ENCODE peak calls at places on chromosomes 13 and 19, in four cellular contexts. B is fibroblast of lung, S is cardiac muscle cell, Z is tibial nerve. R is an unnamed sample.

GRCh38 chr13:86846501-86846900 is 824.7 kb upstream of the SLITRK5 start:
- DNase-seq in B (peak), S (no peak), Z (no peak), R (no peak)

GRCh38 chr19:51333836-51334460 is 8.0 kb downstream of the VSIG10L start:
- DNase-seq in B (no peak), S (no peak), Z (no peak), R (no peak)

GRCh38 chr13:50033696-50034095 is 18.5 kb downstream of the KCNRG start:
- DNase-seq in B (peak), S (peak), Z (no peak), R (peak)

GRCh38 chr19:13579388-13580060 is 73.2 kb upstream of the CACNA1A start:
- DNase-seq in B (no peak), S (peak), Z (no peak), R (no peak)

GRCh38 chr19:13207237-13208130 is 57.3 kb downstream of the IER2 start:
- DNase-seq in B (no peak), S (peak), Z (no peak), R (no peak)

GRCh38 chr13:19845758-19846157 is 17.7 kb downstream of the ZMYM5 start:
- DNase-seq in B (peak), S (peak), Z (no peak), R (peak)

GRCh38 chr13:102856603-102857002 is 10.8 kb downstream of the ERCC5 start:
- DNase-seq in B (no peak), S (peak), Z (no peak), R (peak)

GRCh38 chr19:39347332-39348227 is 5.4 kb downstream of the SAMD4B start:
- DNase-seq in B (no peak), S (peak), Z (no peak), R (no peak)

GRCh38 chr13:73556902-73557301 is 498.1 kb downstream of the KLF5 start:
- DNase-seq in B (no peak), S (peak), Z (no peak), R (no peak)

GRCh38 chr19:46863818-46864629 is 3.2 kb downstream of the ARHGAP35 start:
- DNase-seq in B (peak), S (peak), Z (no peak), R (peak)

GRCh38 chr19:29843180-29844051 is 31.6 kb downstream of the CCNE1 start:
- DNase-seq in B (peak), S (peak), Z (peak), R (peak)

GRCh38 chr13:25501231-25501630 is 129.5 kb downstream of the ATP8A2 start:
- DNase-seq in B (no peak), S (no peak), Z (no peak), R (no peak)

DNA sequence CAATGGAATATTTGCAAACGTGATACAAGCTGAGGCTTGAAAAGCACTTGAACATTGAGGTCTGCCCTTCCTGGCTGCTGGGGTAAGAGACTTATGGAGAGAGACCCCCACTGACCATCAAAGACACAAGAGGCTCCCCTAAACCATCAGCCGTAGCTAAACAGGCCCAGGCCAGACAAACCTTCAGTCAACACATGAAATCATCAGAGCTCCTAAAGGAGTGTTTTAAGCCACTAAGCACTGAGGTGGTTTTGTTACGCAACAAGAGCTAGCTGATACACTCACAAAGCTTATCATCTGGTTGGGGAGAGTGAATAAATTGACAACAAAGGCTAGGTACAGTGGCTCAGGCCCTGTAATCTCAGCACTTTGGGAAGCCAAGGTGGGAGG is 110.4 kb downstream of the ZNF557 start:
- DNase-seq in B (no peak), S (no peak), Z (no peak), R (no peak)
- TF ChIP-seq CTCF in B (no peak), S (no peak), Z (no peak), R (no peak)

DNA sequence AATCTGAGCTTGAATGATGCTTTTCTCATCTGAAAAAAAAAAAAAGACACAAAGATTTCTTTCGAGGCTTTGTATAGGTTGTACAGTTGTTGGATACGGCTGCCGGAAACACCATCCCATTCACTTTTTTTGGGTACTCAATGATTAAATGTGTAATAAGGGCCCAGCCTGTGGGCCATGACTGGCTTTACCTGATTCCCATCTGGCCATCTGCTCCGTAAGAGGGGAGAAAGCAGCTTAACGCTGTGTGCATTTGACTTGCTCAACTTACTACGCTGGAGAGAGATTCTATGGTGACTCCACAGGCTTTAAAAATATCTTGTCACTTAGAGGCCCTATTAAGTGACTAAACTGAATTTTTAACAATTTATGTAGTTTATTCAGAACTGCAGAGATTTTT is 731 bp downstream of the ZNF558 start:
- DNase-seq in B (no peak), S (no peak), Z (no peak), R (no peak)
- H3K4me3 ChIP-seq in B (peak), S (no peak), Z (peak), R (peak)

DNA sequence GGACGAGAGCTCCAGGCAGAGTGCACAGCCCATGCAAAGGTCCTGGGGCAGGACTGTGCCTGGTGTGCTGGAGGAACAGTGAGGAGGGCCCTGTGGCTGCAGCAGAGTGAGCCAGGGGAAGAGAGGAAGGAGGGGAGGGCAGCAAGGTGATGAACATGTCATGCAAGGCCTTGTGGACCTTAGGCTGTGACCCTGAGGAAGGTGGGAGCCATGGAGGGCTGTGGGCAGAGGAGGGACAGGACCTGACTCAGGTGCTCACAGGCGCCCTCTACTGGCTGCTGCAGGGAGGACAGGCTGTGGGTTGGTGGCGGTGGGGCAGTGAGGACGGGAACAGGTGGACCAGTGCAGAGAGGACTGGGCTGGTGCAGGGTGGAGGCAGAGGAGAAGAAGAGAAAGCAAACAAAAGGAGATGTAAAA is 170.3 kb downstream of the PTPRS start:
- DNase-seq in B (no peak), S (no peak), Z (no peak), R (no peak)
- TF ChIP-seq CTCF in B (peak), S (peak), Z (peak), R (peak)

GRCh38 chr19:19386373-19386869 is 19.1 kb upstream of the GATAD2A start:
- DNase-seq in B (no peak), S (no peak), Z (no peak), R (no peak)
- H3K4me3 ChIP-seq in B (peak), S (peak), Z (peak), R (peak)

DNA sequence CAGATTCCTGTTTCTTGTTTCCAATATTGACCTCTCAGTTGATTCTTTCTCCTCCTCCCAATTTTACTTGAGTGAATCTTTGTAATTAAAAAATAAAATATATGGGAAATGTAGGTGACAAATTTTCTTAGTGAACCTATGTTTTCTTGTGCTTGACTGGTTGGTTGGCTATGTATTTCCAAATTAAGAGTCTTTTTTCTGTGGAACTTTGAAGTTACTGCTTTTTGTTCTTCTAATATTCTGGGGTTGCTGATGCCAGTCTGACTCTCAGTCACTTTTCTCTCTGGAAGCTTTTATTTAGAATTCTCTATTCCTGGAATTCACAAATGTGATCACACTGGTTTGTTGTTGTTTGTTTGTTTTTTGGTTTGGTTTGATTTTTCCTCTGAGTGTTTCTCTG is 9.8 kb downstream of the LSM14A start:
- DNase-seq in B (no peak), S (no peak), Z (no peak), R (no peak)
- TF ChIP-seq CTCF in B (no peak), S (no peak), Z (no peak), R (no peak)

DNA sequence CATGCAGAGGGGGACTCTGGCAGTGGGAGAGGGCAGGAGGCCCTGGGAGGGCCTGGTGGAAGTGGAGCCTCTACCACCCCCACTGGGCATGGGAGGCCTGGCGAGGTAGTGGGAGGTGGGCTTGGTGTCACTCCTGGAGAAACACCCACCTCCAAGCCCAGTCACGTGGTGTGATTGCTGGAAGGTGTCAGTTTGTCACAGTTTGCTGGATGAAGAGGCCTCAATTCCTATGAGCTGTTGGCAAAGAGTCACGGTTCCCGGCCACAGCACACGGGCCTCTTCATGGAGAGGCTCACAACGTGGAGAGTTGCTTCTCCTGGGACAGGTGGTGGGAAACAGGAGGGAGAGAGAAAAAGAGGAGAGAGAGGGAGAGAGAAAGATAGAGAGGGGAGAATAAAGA is 684.1 kb upstream of the ARGLU1 start:
- DNase-seq in B (no peak), S (no peak), Z (no peak), R (no peak)
- H3K4me3 ChIP-seq in B (no peak), S (no peak), Z (no peak), R (no peak)

R was measured in fibroblast of pulmonary artery.